ENCODE peak calls at places on chromosome 2, in eight cellular contexts. One of them, this sample, is unnamed.

GRCh38 chr2:8234253-8234652 is 447.6 kb upstream of the ID2 start:
- DNase-seq in CD8-positive, alpha-beta memory T cell: no peak
- DNase-seq in BJ: no peak
- DNase-seq in HT1080: no peak
- DNase-seq in substantia nigra: no peak
- DNase-seq in NCI-H510A treated with DMSO at 0.1 percent for 48 hours: no peak
- DNase-seq in activated CD8-positive, alpha-beta T cell treated with anti-CD3 and anti-CD28 coated beads, Interleukin-2, amount 10 ng/mL, durations not matched to agents 7 days and 5 days: no peak
- DNase-seq in endothelial cell: no peak
- DNase-seq in this sample: no peak

GRCh38 chr2:239330836-239331235 is 70.0 kb downstream of the HDAC4 start:
- DNase-seq in CD8-positive, alpha-beta memory T cell: no peak
- DNase-seq in BJ: no peak
- DNase-seq in HT1080: no peak
- DNase-seq in substantia nigra: no peak
- DNase-seq in NCI-H510A treated with DMSO at 0.1 percent for 48 hours: no peak
- DNase-seq in activated CD8-positive, alpha-beta T cell treated with anti-CD3 and anti-CD28 coated beads, Interleukin-2, amount 10 ng/mL, durations not matched to agents 7 days and 5 days: no peak
- DNase-seq in endothelial cell: no peak
- DNase-seq in this sample: no peak

GRCh38 chr2:46187112-46187618 is 110.0 kb upstream of the EPAS1 start:
- DNase-seq in CD8-positive, alpha-beta memory T cell: no peak
- DNase-seq in BJ: peak; percentile 80
- DNase-seq in HT1080: no peak
- DNase-seq in substantia nigra: no peak
- DNase-seq in NCI-H510A treated with DMSO at 0.1 percent for 48 hours: no peak
- DNase-seq in activated CD8-positive, alpha-beta T cell treated with anti-CD3 and anti-CD28 coated beads, Interleukin-2, amount 10 ng/mL, durations not matched to agents 7 days and 5 days: peak; percentile 62
- DNase-seq in endothelial cell: no peak
- DNase-seq in this sample: no peak

GRCh38 chr2:30366199-30366691 is 80.8 kb upstream of the LCLAT1 start:
- DNase-seq in CD8-positive, alpha-beta memory T cell: no peak
- DNase-seq in BJ: no peak
- DNase-seq in HT1080: peak; percentile 86
- DNase-seq in substantia nigra: no peak
- DNase-seq in NCI-H510A treated with DMSO at 0.1 percent for 48 hours: no peak
- DNase-seq in activated CD8-positive, alpha-beta T cell treated with anti-CD3 and anti-CD28 coated beads, Interleukin-2, amount 10 ng/mL, durations not matched to agents 7 days and 5 days: peak; percentile 49
- DNase-seq in endothelial cell: peak; percentile 38
- DNase-seq in this sample: no peak

GRCh38 chr2:226115832-226116200 is 683.8 kb downstream of the IRS1 start:
- DNase-seq in CD8-positive, alpha-beta memory T cell: no peak
- DNase-seq in BJ: no peak
- DNase-seq in HT1080: no peak
- DNase-seq in substantia nigra: no peak
- DNase-seq in NCI-H510A treated with DMSO at 0.1 percent for 48 hours: no peak
- DNase-seq in activated CD8-positive, alpha-beta T cell treated with anti-CD3 and anti-CD28 coated beads, Interleukin-2, amount 10 ng/mL, durations not matched to agents 7 days and 5 days: no peak
- DNase-seq in endothelial cell: no peak
- DNase-seq in this sample: no peak

GRCh38 chr2:72112981-72113846 is 34.4 kb downstream of the CYP26B1 start:
- DNase-seq in CD8-positive, alpha-beta memory T cell: no peak
- DNase-seq in BJ: no peak
- DNase-seq in HT1080: no peak
- DNase-seq in substantia nigra: no peak
- DNase-seq in NCI-H510A treated with DMSO at 0.1 percent for 48 hours: no peak
- DNase-seq in activated CD8-positive, alpha-beta T cell treated with anti-CD3 and anti-CD28 coated beads, Interleukin-2, amount 10 ng/mL, durations not matched to agents 7 days and 5 days: no peak
- DNase-seq in endothelial cell: no peak
- DNase-seq in this sample: no peak

GRCh38 chr2:207423886-207424285 is 105.9 kb upstream of the CREB1 start:
- DNase-seq in CD8-positive, alpha-beta memory T cell: no peak
- DNase-seq in BJ: peak; percentile 80
- DNase-seq in HT1080: peak; percentile 97
- DNase-seq in substantia nigra: no peak
- DNase-seq in NCI-H510A treated with DMSO at 0.1 percent for 48 hours: no peak
- DNase-seq in activated CD8-positive, alpha-beta T cell treated with anti-CD3 and anti-CD28 coated beads, Interleukin-2, amount 10 ng/mL, durations not matched to agents 7 days and 5 days: peak; percentile 60
- DNase-seq in endothelial cell: no peak
- DNase-seq in this sample: peak; percentile 69

GRCh38 chr2:104262714-104263113 is 591.2 kb upstream of the POU3F3 start:
- DNase-seq in CD8-positive, alpha-beta memory T cell: no peak
- DNase-seq in BJ: no peak
- DNase-seq in HT1080: no peak
- DNase-seq in substantia nigra: no peak
- DNase-seq in NCI-H510A treated with DMSO at 0.1 percent for 48 hours: no peak
- DNase-seq in activated CD8-positive, alpha-beta T cell treated with anti-CD3 and anti-CD28 coated beads, Interleukin-2, amount 10 ng/mL, durations not matched to agents 7 days and 5 days: no peak
- DNase-seq in endothelial cell: no peak
- DNase-seq in this sample: no peak

GRCh38 chr2:153532160-153532559 is 53.6 kb upstream of the RPRM start:
- DNase-seq in CD8-positive, alpha-beta memory T cell: no peak
- DNase-seq in BJ: no peak
- DNase-seq in HT1080: no peak
- DNase-seq in substantia nigra: no peak
- DNase-seq in NCI-H510A treated with DMSO at 0.1 percent for 48 hours: no peak
- DNase-seq in activated CD8-positive, alpha-beta T cell treated with anti-CD3 and anti-CD28 coated beads, Interleukin-2, amount 10 ng/mL, durations not matched to agents 7 days and 5 days: no peak
- DNase-seq in endothelial cell: no peak
- DNase-seq in this sample: no peak

GRCh38 chr2:219402665-219403515 is 15.2 kb upstream of the DNPEP start:
- DNase-seq in CD8-positive, alpha-beta memory T cell: peak; percentile 43
- DNase-seq in BJ: peak; percentile 17
- DNase-seq in HT1080: peak; percentile 78
- DNase-seq in substantia nigra: peak; percentile 2
- DNase-seq in NCI-H510A treated with DMSO at 0.1 percent for 48 hours: peak; percentile 72
- DNase-seq in activated CD8-positive, alpha-beta T cell treated with anti-CD3 and anti-CD28 coated beads, Interleukin-2, amount 10 ng/mL, durations not matched to agents 7 days and 5 days: peak; percentile 76
- DNase-seq in endothelial cell: peak; percentile 63
- DNase-seq in this sample: peak; percentile 8

This sample was measured in GF-D8.